ENCODE peak calls at places on chromosome 9, in seven cellular contexts. One of them, this sample, is unnamed. For H3K4me1, the result is how much of the 10 kb centered on the place peaks cover.

GRCh38 chr9:114047717-114048116 is 30.4 kb downstream of the AMBP start:
- DNase-seq in HCT116: peak
- DNase-seq in SK-N-SH: no peak
- DNase-seq in HepG2: peak
- DNase-seq in H1: peak
- DNase-seq in K562: no peak
- DNase-seq in GM12878: no peak
- DNase-seq in this sample: peak

GRCh38 chr9:98241357-98242104 is 13.9 kb downstream of the TBC1D2 start:
- DNase-seq in HCT116: no peak
- DNase-seq in SK-N-SH: no peak
- DNase-seq in HepG2: no peak
- DNase-seq in H1: no peak
- DNase-seq in K562: peak
- DNase-seq in GM12878: no peak
- DNase-seq in this sample: no peak

GRCh38 chr9:105067895-105068580 is 140.1 kb upstream of the ABCA1 start:
- DNase-seq in HCT116: no peak
- DNase-seq in SK-N-SH: no peak
- DNase-seq in HepG2: no peak
- DNase-seq in H1: no peak
- DNase-seq in K562: no peak
- DNase-seq in GM12878: no peak
- DNase-seq in this sample: no peak

GRCh38 chr9:72203205-72203803 is 54.1 kb downstream of the GDA start:
- DNase-seq in HCT116: peak
- DNase-seq in SK-N-SH: peak
- DNase-seq in HepG2: peak
- DNase-seq in H1: no peak
- DNase-seq in K562: peak
- DNase-seq in GM12878: no peak
- DNase-seq in this sample: peak

GRCh38 chr9:105333076-105333475 is 88.6 kb downstream of the SLC44A1 start:
- DNase-seq in HCT116: no peak
- DNase-seq in SK-N-SH: no peak
- DNase-seq in HepG2: no peak
- DNase-seq in H1: no peak
- DNase-seq in K562: no peak
- DNase-seq in GM12878: no peak
- DNase-seq in this sample: no peak

GRCh38 chr9:126126807-126127206 is 199.8 kb upstream of the MVB12B start:
- DNase-seq in HCT116: no peak
- DNase-seq in SK-N-SH: peak
- DNase-seq in HepG2: no peak
- DNase-seq in H1: peak
- DNase-seq in K562: no peak
- DNase-seq in GM12878: no peak
- DNase-seq in this sample: no peak

GRCh38 chr9:125820100-125820804 is 73.1 kb downstream of the PBX3 start:
- DNase-seq in HCT116: no peak
- DNase-seq in SK-N-SH: no peak
- DNase-seq in HepG2: no peak
- DNase-seq in H1: no peak
- DNase-seq in K562: no peak
- DNase-seq in GM12878: no peak
- DNase-seq in this sample: no peak

GRCh38 chr9:124778575-124779367 is 1.8 kb downstream of the OLFML2A start:
- DNase-seq in HCT116: no peak
- DNase-seq in SK-N-SH: no peak
- DNase-seq in HepG2: no peak
- DNase-seq in H1: peak
- DNase-seq in K562: no peak
- DNase-seq in GM12878: no peak
- DNase-seq in this sample: no peak

GRCh38 chr9:76351006-76351405 is 43.2 kb downstream of the RFK start:
- DNase-seq in HCT116: no peak
- DNase-seq in SK-N-SH: no peak
- DNase-seq in HepG2: no peak
- DNase-seq in H1: no peak
- DNase-seq in K562: no peak
- DNase-seq in GM12878: no peak
- DNase-seq in this sample: no peak

GRCh38 chr9:120977321-120977720 is 50.7 kb upstream of the TRAF1 start:
- DNase-seq in HCT116: no peak
- DNase-seq in SK-N-SH: no peak
- DNase-seq in HepG2: no peak
- DNase-seq in H1: no peak
- DNase-seq in K562: no peak
- DNase-seq in GM12878: no peak
- DNase-seq in this sample: no peak

GRCh38 chr9:12955510-12956163 is 180.8 kb downstream of the LURAP1L start:
- DNase-seq in HCT116: no peak
- DNase-seq in SK-N-SH: no peak
- DNase-seq in HepG2: no peak
- DNase-seq in H1: no peak
- DNase-seq in K562: no peak
- DNase-seq in GM12878: no peak
- DNase-seq in this sample: no peak

GRCh38 chr9:29211681-29212589 is 1638.7 kb upstream of the C9orf72 start:
- DNase-seq in HCT116: no peak
- DNase-seq in SK-N-SH: peak
- DNase-seq in HepG2: peak
- DNase-seq in H1: peak
- DNase-seq in K562: no peak
- DNase-seq in GM12878: no peak
- DNase-seq in this sample: peak

GRCh38 chr9:38091310-38092199 is 22.5 kb upstream of the SHB start:
- DNase-seq in HCT116: no peak
- DNase-seq in SK-N-SH: peak
- DNase-seq in HepG2: no peak
- DNase-seq in H1: no peak
- DNase-seq in K562: no peak
- DNase-seq in GM12878: no peak
- DNase-seq in this sample: no peak

GRCh38 chr9:38117646-38118045 is 48.6 kb upstream of the SHB start:
- DNase-seq in HCT116: no peak
- DNase-seq in SK-N-SH: peak
- DNase-seq in HepG2: no peak
- DNase-seq in H1: no peak
- DNase-seq in K562: no peak
- DNase-seq in GM12878: no peak
- DNase-seq in this sample: no peak

GRCh38 chr9:83570359-83570758 is 32.2 kb upstream of the FRMD3 start:
- DNase-seq in HCT116: no peak
- DNase-seq in SK-N-SH: no peak
- DNase-seq in HepG2: no peak
- DNase-seq in H1: no peak
- DNase-seq in K562: no peak
- DNase-seq in GM12878: no peak
- DNase-seq in this sample: no peak

DNA sequence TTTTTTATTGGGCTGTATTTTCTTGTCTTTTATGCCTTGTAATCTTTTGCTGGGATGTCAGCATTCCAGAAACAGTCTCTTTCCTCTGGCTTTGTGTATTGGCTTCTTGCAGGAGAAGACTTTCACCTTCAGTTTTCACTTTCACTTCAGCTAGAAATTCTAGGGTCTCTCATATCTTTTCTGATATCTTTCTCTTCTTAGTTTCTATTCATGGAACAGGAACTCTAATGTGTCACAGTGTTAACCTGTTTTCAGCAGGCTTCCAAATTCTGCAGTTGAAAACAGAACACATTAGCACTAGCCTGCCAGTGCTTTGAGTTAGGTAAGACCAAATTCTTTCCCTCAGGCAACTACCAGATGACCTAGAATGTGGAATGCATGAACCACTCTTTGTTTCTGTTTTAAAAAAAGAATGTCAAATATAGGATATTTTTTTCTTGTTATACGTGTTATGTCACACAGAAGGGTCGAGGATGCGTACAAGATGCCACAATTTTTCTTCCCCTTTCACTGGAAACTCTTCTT is 164.7 kb downstream of the TUSC1 start:
- DNase-seq in HCT116: no peak
- DNase-seq in SK-N-SH: no peak
- DNase-seq in HepG2: no peak
- DNase-seq in H1: no peak
- DNase-seq in K562: no peak
- DNase-seq in GM12878: no peak
- DNase-seq in this sample: no peak
- TF ChIP-seq YY1 in HCT116: no peak
- TF ChIP-seq YY1 in SK-N-SH: no peak
- TF ChIP-seq YY1 in HepG2: no peak
- TF ChIP-seq YY1 in H1: no peak
- TF ChIP-seq YY1 in K562: no peak
- TF ChIP-seq YY1 in GM12878: no peak
- TF ChIP-seq YY1 in this sample: no peak

DNA sequence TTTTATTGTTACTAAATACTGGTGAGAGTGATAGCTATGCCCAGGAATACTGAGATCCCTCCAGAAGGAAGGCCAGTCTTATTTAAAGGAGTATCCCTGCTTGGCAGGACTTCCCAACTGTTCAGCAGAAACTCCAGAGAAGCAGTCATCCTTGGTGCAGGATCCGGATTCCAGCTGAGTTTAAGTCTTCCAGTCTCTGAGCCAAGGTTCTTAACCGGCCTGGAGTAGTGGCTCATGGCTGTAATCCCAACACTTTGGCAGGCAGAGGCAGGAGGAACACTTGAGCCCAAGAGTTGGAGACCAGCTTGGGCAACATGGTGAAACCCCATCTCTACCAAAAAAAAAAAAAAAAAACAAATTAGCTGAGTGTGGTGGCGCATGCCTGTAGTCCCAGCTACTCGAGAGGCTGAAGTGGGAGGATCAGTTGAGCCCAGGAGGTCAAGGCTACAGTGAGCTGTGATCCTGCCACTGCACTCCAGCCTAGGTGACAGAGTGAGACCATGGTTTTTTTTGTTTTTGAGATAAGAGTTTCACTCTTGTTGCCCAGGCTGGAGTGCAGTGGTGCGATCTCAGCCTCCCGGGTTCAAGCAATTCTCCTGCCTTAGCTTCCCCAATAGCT is 7.6 kb downstream of the NAIF1 start:
- DNase-seq in HCT116: no peak
- DNase-seq in SK-N-SH: no peak
- DNase-seq in HepG2: no peak
- DNase-seq in H1: no peak
- DNase-seq in K562: no peak
- DNase-seq in GM12878: no peak
- DNase-seq in this sample: no peak
- H3K4me1 ChIP-seq in HCT116: under half
- H3K4me1 ChIP-seq in SK-N-SH: under half
- H3K4me1 ChIP-seq in HepG2: under half
- H3K4me1 ChIP-seq in H1: under half
- H3K4me1 ChIP-seq in K562: under half
- H3K4me1 ChIP-seq in GM12878: under half
- H3K4me1 ChIP-seq in this sample: under half

DNA sequence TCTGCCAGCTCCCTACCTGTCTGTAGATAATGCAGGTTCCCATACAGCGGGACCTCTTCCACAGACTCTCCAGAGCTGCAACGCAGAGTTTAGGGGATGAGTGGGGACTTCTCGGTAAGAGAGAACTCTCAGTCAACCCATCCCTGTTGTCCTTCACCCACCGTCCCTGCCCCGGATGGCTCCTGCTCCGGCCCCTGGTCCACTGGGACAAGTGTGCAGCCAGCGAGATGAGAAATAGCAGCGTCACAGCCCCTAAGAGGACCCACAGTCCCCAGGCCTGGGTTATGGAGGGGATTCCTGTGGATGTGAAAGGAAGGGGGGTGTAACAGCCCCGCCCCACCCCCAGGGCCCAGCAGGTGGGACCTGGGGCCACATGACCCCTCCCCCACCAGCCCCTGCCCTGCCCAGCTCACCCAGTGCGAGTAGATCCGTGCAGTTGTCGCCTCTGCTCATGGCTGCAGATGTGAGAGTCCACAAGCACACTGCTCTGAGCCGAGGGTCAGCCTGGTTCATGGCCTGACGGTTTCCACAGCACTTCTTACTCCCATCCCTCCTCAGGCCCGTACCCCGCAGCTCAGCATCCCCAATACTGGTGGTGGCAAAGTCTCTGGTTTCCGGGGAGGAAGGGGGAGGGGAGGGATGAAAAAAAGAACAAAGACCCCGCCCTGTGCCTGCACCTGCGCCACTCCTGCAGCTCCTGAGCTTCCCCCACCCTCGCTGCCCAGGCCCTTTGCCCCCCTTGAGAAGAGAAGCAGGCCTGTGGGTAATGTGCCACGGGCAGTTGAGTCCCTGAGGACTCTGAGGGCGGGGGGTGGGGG is at the start of gene SIT1:
- DNase-seq in HCT116: no peak
- DNase-seq in SK-N-SH: no peak
- DNase-seq in HepG2: no peak
- DNase-seq in H1: peak
- DNase-seq in K562: no peak
- DNase-seq in GM12878: no peak
- DNase-seq in this sample: no peak
- TF ChIP-seq YY1 in HCT116: no peak
- TF ChIP-seq YY1 in SK-N-SH: no peak
- TF ChIP-seq YY1 in HepG2: no peak
- TF ChIP-seq YY1 in H1: no peak
- TF ChIP-seq YY1 in K562: no peak
- TF ChIP-seq YY1 in GM12878: no peak
- TF ChIP-seq YY1 in this sample: no peak

GRCh38 chr9:14351206-14351605 is 37.3 kb upstream of the NFIB start:
- DNase-seq in HCT116: no peak
- DNase-seq in SK-N-SH: peak
- DNase-seq in HepG2: no peak
- DNase-seq in H1: no peak
- DNase-seq in K562: no peak
- DNase-seq in GM12878: no peak
- DNase-seq in this sample: no peak
- H3K4me1 ChIP-seq in HCT116: under half
- H3K4me1 ChIP-seq in SK-N-SH: under half
- H3K4me1 ChIP-seq in HepG2: under half
- H3K4me1 ChIP-seq in H1: under half
- H3K4me1 ChIP-seq in K562: under half
- H3K4me1 ChIP-seq in GM12878: under half
- H3K4me1 ChIP-seq in this sample: under half